ENCODE peak calls at places on chromosomes 3 and 15, in eight cellular contexts. F is AG04450; O is A549; V is thyroid gland; D is CD4-positive, CD25-positive, alpha-beta regulatory T cell; K is breast epithelium; J is mammary epithelial cell; W is HCT116. G is an unnamed sample.

GRCh38 chr15:83753872-83754493 is 100.1 kb downstream of the ADAMTSL3 start:
- DNase-seq in F (no peak), W (no peak), K (no peak), O (no peak), J (peak; percentile 35), V (no peak), D (no peak), G (no peak)

GRCh38 chr3:87109431-87109830 is 117.7 kb upstream of the CHMP2B start:
- DNase-seq in J (no peak), D (no peak), V (no peak), F (no peak), K (no peak), W (no peak), O (no peak), G (no peak)

GRCh38 chr3:71064976-71065763 is 518.4 kb downstream of the FOXP1 start:
- DNase-seq in W (no peak), D (peak; percentile 70), O (peak; percentile 36), F (no peak), V (peak; percentile 75), J (peak; percentile 48), K (peak; percentile 52), G (peak; percentile 60)

GRCh38 chr3:52857870-52858269 is 23.1 kb upstream of the MUSTN1 start:
- DNase-seq in O (no peak), D (no peak), W (no peak), V (no peak), F (no peak), K (no peak), J (no peak), G (no peak)

GRCh38 chr15:62406268-62406667 is 241.2 kb upstream of the C2CD4B start:
- DNase-seq in V (no peak), O (no peak), J (no peak), W (no peak), F (no peak), K (no peak), D (no peak), G (no peak)

GRCh38 chr3:154105218-154105975 is 15.8 kb upstream of the ARHGEF26 start:
- DNase-seq in D (no peak), K (no peak), J (no peak), W (no peak), F (no peak), O (no peak), V (peak; percentile 82), G (no peak)

GRCh38 chr15:91517491-91518200 is 335.9 kb upstream of the SLCO3A1 start:
- DNase-seq in O (no peak), J (peak; percentile 65), D (no peak), V (no peak), F (no peak), K (no peak), W (no peak), G (no peak)

GRCh38 chr3:43394071-43394501 is 107.7 kb downstream of the SNRK start:
- DNase-seq in K (no peak), J (no peak), W (no peak), V (peak; percentile 57), O (no peak), D (no peak), F (no peak), G (peak; percentile 80)

GRCh38 chr3:30629736-30630135 is 23.3 kb downstream of the TGFBR2 start:
- DNase-seq in W (no peak), J (no peak), D (no peak), F (no peak), K (no peak), O (no peak), V (no peak), G (no peak)

GRCh38 chr3:100844063-100844936 is 135.0 kb downstream of the TFG start:
- DNase-seq in V (no peak), K (no peak), D (no peak), W (no peak), F (no peak), O (no peak), J (peak; percentile 89), G (no peak)

GRCh38 chr3:85903434-85903833 is 944.6 kb downstream of the CADM2 start:
- DNase-seq in W (no peak), J (no peak), O (no peak), F (no peak), V (no peak), K (no peak), D (no peak), G (no peak)

GRCh38 chr3:42228796-42229195 is 37.2 kb downstream of the CCK start:
- DNase-seq in K (no peak), F (no peak), J (peak; percentile 23), O (peak; percentile 10), W (no peak), V (no peak), D (peak; percentile 38), G (no peak)

GRCh38 chr15:40747685-40748631 is 7.1 kb downstream of the RMDN3 start:
- DNase-seq in D (no peak), K (no peak), W (no peak), J (no peak), F (no peak), V (no peak), O (no peak), G (no peak)

GRCh38 chr3:173983353-173983752 is 585.8 kb downstream of the NLGN1 start:
- DNase-seq in K (no peak), W (no peak), O (no peak), F (no peak), V (no peak), D (no peak), J (no peak), G (no peak)

GRCh38 chr3:140250945-140251344 is 316.0 kb downstream of the CLSTN2 start:
- DNase-seq in V (no peak), F (no peak), O (no peak), K (no peak), J (no peak), D (no peak), W (no peak), G (no peak)

GRCh38 chr3:53196575-53197407 is 35.8 kb downstream of the PRKCD start:
- DNase-seq in F (no peak), V (no peak), O (no peak), J (no peak), D (peak; percentile 50), W (peak; percentile 83), K (no peak), G (no peak)

GRCh38 chr3:108548304-108548703 is 37.9 kb upstream of the MYH15 start:
- DNase-seq in F (no peak), V (no peak), D (no peak), O (no peak), J (no peak), K (no peak), W (no peak), G (no peak)

GRCh38 chr15:48149858-48150257 is 28.2 kb downstream of the MYEF2 start:
- DNase-seq in J (peak; percentile 47), O (no peak), K (no peak), F (peak; percentile 26), V (no peak), W (no peak), D (no peak), G (no peak)

GRCh38 chr3:160956785-160957184 is 148.4 kb downstream of the B3GALNT1 start:
- DNase-seq in V (no peak), J (peak; percentile 24), O (no peak), F (no peak), K (no peak), D (peak; percentile 31), W (no peak), G (no peak)

GRCh38 chr15:96428742-96429141 is 98.2 kb downstream of the NR2F2 start:
- DNase-seq in D (no peak), K (no peak), O (no peak), F (peak; percentile 76), W (no peak), V (no peak), J (peak; percentile 70), G (no peak)

GRCh38 chr3:183116051-183116614 is 16.8 kb upstream of the MCCC1 start:
- DNase-seq in V (no peak), W (no peak), D (peak; percentile 78), K (no peak), F (no peak), O (peak; percentile 64), J (peak; percentile 28), G (no peak)

GRCh38 chr3:115512565-115513410 is 110.5 kb upstream of the GAP43 start:
- DNase-seq in F (no peak), W (no peak), O (peak; percentile 13), K (no peak), J (peak; percentile 15), V (no peak), D (peak; percentile 31), G (peak; percentile 17)

GRCh38 chr15:63408514-63408913 is 26.9 kb upstream of the CA12 start:
- DNase-seq in F (no peak), V (no peak), K (no peak), W (no peak), J (no peak), D (no peak), O (no peak), G (no peak)

GRCh38 chr3:56818156-56818985 is 16.6 kb upstream of the ARHGEF3 start:
- DNase-seq in O (no peak), W (peak; percentile 37), K (no peak), V (no peak), F (no peak), D (no peak), J (no peak), G (no peak)

GRCh38 chr3:72591522-72592421 is 256.5 kb downstream of the SHQ1 start:
- DNase-seq in O (no peak), J (peak; percentile 78), F (peak; percentile 15), V (peak; percentile 14), K (peak; percentile 88), D (no peak), W (no peak), G (peak; percentile 20)

GRCh38 chr15:37394402-37395099 is 294.2 kb upstream of the MEIS2 start:
- DNase-seq in J (no peak), F (no peak), D (no peak), V (no peak), K (no peak), O (no peak), W (no peak), G (no peak)
- H3K27ac ChIP-seq in J (no peak overlapping the region), F (no peak overlapping the region), D (no peak overlapping the region), V (no peak overlapping the region), K (no peak overlapping the region), O (no peak overlapping the region), W (no peak overlapping the region), G (peak overlapping the region; percentile 10)

DNA sequence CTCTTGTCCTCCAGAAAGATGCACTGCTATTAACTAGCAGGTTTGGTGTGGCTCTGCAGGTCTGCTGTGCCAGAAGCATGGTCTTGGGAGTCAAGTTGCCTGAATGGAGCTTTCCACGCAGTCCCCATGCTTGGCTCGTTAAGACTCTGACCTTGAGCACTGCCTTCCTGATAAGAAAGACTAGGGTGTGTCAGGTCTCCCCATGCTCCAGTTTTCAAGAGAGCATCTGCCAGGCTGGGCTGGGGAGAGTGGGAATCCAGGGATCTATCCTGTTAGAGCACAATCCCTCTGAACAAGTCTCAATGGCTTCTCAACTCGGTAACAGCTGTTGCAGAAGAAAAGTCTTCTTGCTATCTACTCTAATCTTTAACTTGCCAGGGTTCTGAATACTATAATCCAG is 98.2 kb downstream of the TJP1 start:
- DNase-seq in F (no peak), K (no peak), V (no peak), O (no peak), J (no peak), D (no peak), W (no peak), G (no peak)
- H3K27ac ChIP-seq in F (no peak overlapping the region), K (no peak overlapping the region), V (no peak overlapping the region), O (no peak overlapping the region), J (no peak overlapping the region), D (no peak overlapping the region), W (no peak overlapping the region), G (no peak overlapping the region)

GRCh38 chr15:33201376-33202189 is 7.1 kb upstream of the FMN1 start:
- DNase-seq in J (peak; percentile 91), K (peak; percentile 78), D (peak; percentile 84), F (no peak), O (peak; percentile 96), V (peak; percentile 13), W (peak; percentile 95), G (no peak)
- H3K27ac ChIP-seq in J (peak overlapping the region; percentile 31), K (no peak overlapping the region), D (peak overlapping the region; percentile 70), F (no peak overlapping the region), O (peak overlapping the region; percentile 76), V (no peak overlapping the region), W (no peak overlapping the region), G (no peak overlapping the region)

GRCh38 chr15:77541421-77542181 is 91.1 kb downstream of the LINGO1 start:
- DNase-seq in V (no peak), D (no peak), F (no peak), W (no peak), J (no peak), K (no peak), O (no peak), G (peak; percentile 44)
- H3K27ac ChIP-seq in V (no peak overlapping the region), D (no peak overlapping the region), F (no peak overlapping the region), W (no peak overlapping the region), J (no peak overlapping the region), K (peak overlapping the region; percentile 56), O (no peak overlapping the region), G (peak overlapping the region; percentile 81)

G was measured in left ventricle myocardium inferior.